ENCODE peak calls at places on chromosomes 2 and 18, in four cellular contexts. W is activated CD4-positive, alpha-beta T cell treated with anti-CD3 and anti-CD28 coated beads for 48 hours; V is germinal center; R is B cell. G is an unnamed sample.

GRCh38 chr2:240205763-240206162 is 65.3 kb upstream of the OTOS start:
- DNase-seq in R (no peak), W (no peak), V (no peak), G (no peak)

GRCh38 chr2:79082987-79083386 is 4.8 kb downstream of the REG1B start:
- DNase-seq in V (no peak), W (no peak), R (no peak), G (no peak)

GRCh38 chr18:45254683-45255082 is 360.6 kb upstream of the SLC14A2 start:
- DNase-seq in V (no peak), R (no peak), W (no peak), G (no peak)

GRCh38 chr2:133641497-133641896 is 73.2 kb upstream of the NCKAP5 start:
- DNase-seq in W (no peak), V (no peak), R (no peak), G (no peak)

GRCh38 chr2:30717081-30717650 is 90.1 kb downstream of the CAPN13 start:
- DNase-seq in W (no peak), R (no peak), V (no peak), G (no peak)

GRCh38 chr2:216535454-216535995 is 36.9 kb downstream of the RPL37A start:
- DNase-seq in R (no peak), V (no peak), W (no peak), G (no peak)

GRCh38 chr2:7773362-7773973 is 856.3 kb downstream of the RNF144A start:
- DNase-seq in W (peak), V (no peak), R (no peak), G (peak)

GRCh38 chr2:95348609-95349567 is 51.7 kb downstream of the KCNIP3 start:
- DNase-seq in R (no peak), W (no peak), V (no peak), G (no peak)

GRCh38 chr2:66472225-66472843 is 37.4 kb downstream of the MEIS1 start:
- DNase-seq in R (no peak), W (no peak), V (no peak), G (no peak)

GRCh38 chr2:237056271-237056875 is 29.3 kb upstream of the COPS8 start:
- DNase-seq in V (no peak), W (no peak), R (no peak), G (no peak)

GRCh38 chr2:207599641-207600040 is 25.6 kb downstream of the METTL21A start:
- DNase-seq in V (no peak), W (no peak), R (no peak), G (no peak)

GRCh38 chr18:26383454-26384270 is 157.4 kb downstream of the TAF4B start:
- DNase-seq in R (no peak), V (peak), W (no peak), G (no peak)

GRCh38 chr18:5463390-5463789 is 80.4 kb downstream of the EPB41L3 start:
- DNase-seq in V (no peak), W (no peak), R (no peak), G (no peak)

GRCh38 chr2:95231723-95232122 is 24.4 kb downstream of the ZNF892 start:
- DNase-seq in R (no peak), V (peak), W (peak), G (peak)

GRCh38 chr2:143125647-143126046 is 3.6 kb upstream of the ARHGAP15 start:
- DNase-seq in R (no peak), V (no peak), W (no peak), G (no peak)

GRCh38 chr2:73208258-73208657 is 5.8 kb upstream of the SMYD5 start:
- DNase-seq in W (no peak), V (no peak), R (no peak), G (no peak)

GRCh38 chr2:134247679-134248078 is 6.2 kb upstream of the MGAT5 start:
- DNase-seq in R (no peak), V (no peak), W (no peak), G (no peak)

GRCh38 chr18:79738041-79738461 is 58.4 kb downstream of the CTDP1 start:
- DNase-seq in V (no peak), W (no peak), R (no peak), G (no peak)

GRCh38 chr2:185785851-185786473 is 47.4 kb downstream of the FSIP2 start:
- DNase-seq in W (no peak), R (no peak), V (no peak), G (no peak)

GRCh38 chr2:74250189-74250631 is 51.8 kb downstream of the MTHFD2 start:
- DNase-seq in R (peak), W (peak), V (peak), G (peak)

GRCh38 chr18:13452448-13452811 is 233.9 kb downstream of the LDLRAD4 start:
- DNase-seq in V (no peak), R (no peak), W (no peak), G (no peak)

GRCh38 chr2:38515155-38516074 is 87.3 kb downstream of the HNRNPLL start:
- DNase-seq in W (no peak), V (no peak), R (no peak), G (no peak)